ENCODE peak calls at places on chromosome 6, in four cellular contexts. G, M, F and S are unnamed samples.

GRCh38 chr6:101761124-101761601 is 367.7 kb downstream of the GRIK2 start:
- DNase-seq in G (peak), M (no peak), F (no peak), S (no peak)

GRCh38 chr6:34809914-34810882 is 18.3 kb downstream of the BLTP3A start:
- DNase-seq in G (no peak), M (no peak), F (no peak), S (no peak)

GRCh38 chr6:1279065-1279464 is 32.8 kb upstream of the FOXQ1 start:
- DNase-seq in G (no peak), M (no peak), F (no peak), S (no peak)

GRCh38 chr6:142773859-142774258 is 171.1 kb downstream of the HIVEP2 start:
- DNase-seq in G (no peak), M (no peak), F (no peak), S (no peak)

GRCh38 chr6:3294921-3295871 is 36.4 kb downstream of the PSMG4 start:
- DNase-seq in G (peak), M (no peak), F (no peak), S (peak)

GRCh38 chr6:23394699-23395098 is 731.3 kb upstream of the NRSN1 start:
- DNase-seq in G (no peak), M (no peak), F (no peak), S (no peak)

GRCh38 chr6:2875840-2876207 is 27.3 kb downstream of the SERPINB9 start:
- DNase-seq in G (no peak), M (no peak), F (peak), S (peak)

GRCh38 chr6:168136001-168136400 is 57.0 kb upstream of the FRMD1 start:
- DNase-seq in G (no peak), M (no peak), F (no peak), S (no peak)

GRCh38 chr6:129203190-129203900 is 320.4 kb downstream of the LAMA2 start:
- DNase-seq in G (no peak), M (no peak), F (no peak), S (no peak)

GRCh38 chr6:44224154-44224977 is 971 bp downstream of the SLC29A1 start:
- DNase-seq in G (no peak), M (no peak), F (no peak), S (no peak)

GRCh38 chr6:122730775-122731386 is 48.6 kb upstream of the FABP7 start:
- DNase-seq in G (peak), M (no peak), F (peak), S (no peak)

GRCh38 chr6:158039571-158040050 is 57.9 kb downstream of the SYNJ2 start:
- DNase-seq in G (peak), M (no peak), F (no peak), S (no peak)

GRCh38 chr6:31796993-31797385 is 1.4 kb upstream of the VARS1 start:
- DNase-seq in G (no peak), M (no peak), F (no peak), S (no peak)

GRCh38 chr6:99393698-99394531 is at the start of gene COQ3:
- DNase-seq in G (peak), M (no peak), F (peak), S (peak)

GRCh38 chr6:82836022-82836575 is 229.5 kb downstream of the UBE3D start:
- DNase-seq in G (no peak), M (no peak), F (no peak), S (no peak)

GRCh38 chr6:7389162-7389450 is 436 bp downstream of the CAGE1 start:
- DNase-seq in G (no peak), M (no peak), F (peak), S (no peak)

GRCh38 chr6:87393026-87393622 is 14.6 kb upstream of the CFAP206 start:
- DNase-seq in G (peak), M (no peak), F (peak), S (peak)

GRCh38 chr6:31356216-31356945 is 598 bp downstream of the HLA-B start:
- DNase-seq in G (no peak), M (no peak), F (peak), S (peak)

GRCh38 chr6:142861711-142862110 is 83.3 kb downstream of the HIVEP2 start:
- DNase-seq in G (no peak), M (no peak), F (no peak), S (no peak)

GRCh38 chr6:169725270-169726048 is 1.2 kb upstream of the PHF10 start:
- DNase-seq in G (peak), M (no peak), F (peak), S (no peak)

GRCh38 chr6:143332153-143332845 is 118.2 kb downstream of the ADAT2 start:
- DNase-seq in G (no peak), M (no peak), F (no peak), S (no peak)

GRCh38 chr6:139981810-139982550 is 607.5 kb upstream of the CITED2 start:
- DNase-seq in G (peak), M (no peak), F (no peak), S (no peak)

GRCh38 chr6:138594042-138594636 is 94.8 kb upstream of the NHSL1 start:
- DNase-seq in G (no peak), M (no peak), F (no peak), S (no peak)

GRCh38 chr6:107543567-107543966 is 53.6 kb downstream of the SOBP start:
- DNase-seq in G (no peak), M (no peak), F (no peak), S (no peak)

GRCh38 chr6:15479761-15480160 is 183.1 kb downstream of the DTNBP1 start:
- DNase-seq in G (no peak), M (no peak), F (no peak), S (no peak)

GRCh38 chr6:24990227-24990843 is 54.6 kb upstream of the RIPOR2 start:
- DNase-seq in G (peak), M (no peak), F (no peak), S (no peak)

GRCh38 chr6:166415306-166415705 is 32.6 kb upstream of the MPC1 start:
- DNase-seq in G (no peak), M (no peak), F (no peak), S (peak)

GRCh38 chr6:13915566-13916229 is 9.1 kb upstream of the RNF182 start:
- DNase-seq in G (no peak), M (no peak), F (no peak), S (no peak)

GRCh38 chr6:68740828-68741500 is 105.9 kb downstream of the ADGRB3 start:
- DNase-seq in G (no peak), M (no peak), F (no peak), S (no peak)

GRCh38 chr6:106704327-106704726 is 74.9 kb downstream of the QRSL1 start:
- DNase-seq in G (no peak), M (no peak), F (no peak), S (no peak)

GRCh38 chr6:14396826-14397517 is 279.4 kb downstream of the CD83 start:
- DNase-seq in G (no peak), M (no peak), F (peak), S (no peak)

GRCh38 chr6:105691971-105692370 is 289.1 kb upstream of the PREP start:
- DNase-seq in G (no peak), M (no peak), F (no peak), S (no peak)

GRCh38 chr6:161038229-161039003 is 46.8 kb downstream of the MAP3K4 start:
- DNase-seq in G (peak), M (no peak), F (no peak), S (no peak)

GRCh38 chr6:68726307-68726706 is 91.2 kb downstream of the ADGRB3 start:
- DNase-seq in G (no peak), M (no peak), F (no peak), S (no peak)

GRCh38 chr6:22401206-22401605 is 104.4 kb upstream of the PRL start:
- DNase-seq in G (no peak), M (no peak), F (no peak), S (no peak)

GRCh38 chr6:43220439-43220951 is 8.8 kb downstream of the DNPH1 start:
- DNase-seq in G (no peak), M (no peak), F (no peak), S (peak)

GRCh38 chr6:389622-390021 is 1.9 kb upstream of the IRF4 start:
- DNase-seq in G (no peak), M (no peak), F (no peak), S (no peak)

GRCh38 chr6:77019081-77019480 is 444.2 kb downstream of the HTR1B start:
- DNase-seq in G (no peak), M (no peak), F (no peak), S (no peak)

GRCh38 chr6:77025824-77026223 is 437.5 kb downstream of the HTR1B start:
- DNase-seq in G (no peak), M (no peak), F (no peak), S (no peak)

GRCh38 chr6:77017537-77017936 is 445.8 kb downstream of the HTR1B start:
- DNase-seq in G (no peak), M (no peak), F (no peak), S (no peak)

GRCh38 chr6:77021778-77022177 is 441.5 kb downstream of the HTR1B start:
- DNase-seq in G (no peak), M (no peak), F (no peak), S (no peak)

GRCh38 chr6:77021232-77021631 is 442.1 kb downstream of the HTR1B start:
- DNase-seq in G (no peak), M (no peak), F (no peak), S (no peak)
- TF ChIP-seq CTCF in G (no peak), M (no peak), F (no peak), S (no peak)

DNA sequence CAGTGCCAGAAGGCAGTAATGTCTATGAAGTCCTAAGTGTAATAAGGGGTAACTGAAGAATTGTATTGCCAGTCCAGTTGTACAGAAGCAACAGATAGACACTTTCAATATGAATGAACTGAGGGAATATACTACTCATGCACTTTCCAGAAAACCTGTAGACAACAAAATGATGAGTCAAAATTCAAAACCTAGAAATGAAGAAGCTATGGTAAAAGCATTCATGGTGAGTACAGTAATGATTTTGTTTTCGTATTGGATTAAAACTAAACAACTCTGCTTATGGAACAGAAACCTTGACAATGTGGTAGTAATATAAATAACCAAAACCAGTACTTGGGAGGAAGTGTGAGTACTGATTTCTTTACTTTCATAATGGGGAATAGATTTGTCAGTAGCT is 35.0 kb downstream of the ARMC2 start:
- DNase-seq in G (no peak), M (no peak), F (no peak), S (no peak)
- H3K27ac ChIP-seq in G (no peak), M (no peak), F (no peak), S (no peak)

DNA sequence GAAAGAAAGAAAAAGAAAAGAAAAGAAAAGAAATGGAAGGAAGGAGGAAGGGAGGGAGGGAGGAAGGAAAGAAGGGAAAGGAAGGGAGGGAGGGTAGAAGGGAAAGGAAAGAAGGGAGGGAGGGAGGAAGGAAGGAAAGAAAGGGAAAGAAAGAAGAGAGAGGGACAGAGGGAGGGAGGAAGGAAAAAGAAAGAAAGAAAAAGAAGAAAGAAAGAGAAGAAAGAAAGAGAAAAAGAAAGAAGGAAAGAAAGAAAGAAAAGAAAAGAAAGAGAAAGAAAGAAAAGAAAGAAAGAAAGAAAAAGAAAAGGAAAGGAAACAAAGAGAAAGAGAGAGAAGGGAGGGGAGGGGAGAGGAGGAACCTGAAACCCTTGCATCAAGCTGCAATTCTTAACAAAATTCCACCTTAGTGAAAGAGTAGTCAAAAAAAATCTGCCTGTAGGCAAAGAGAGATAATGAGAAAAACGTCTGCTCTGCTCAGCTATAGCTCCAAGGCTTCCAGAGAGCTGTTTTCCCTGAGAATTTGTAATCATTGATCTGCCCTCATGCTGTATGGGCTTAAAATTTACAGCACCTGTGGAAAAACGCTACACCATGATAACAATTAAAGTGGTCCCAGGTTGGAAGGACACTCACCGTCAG is 16.7 kb upstream of the MYCT1 start:
- DNase-seq in G (no peak), M (no peak), F (no peak), S (no peak)
- TF ChIP-seq CTCF in G (no peak), M (no peak), F (no peak), S (no peak)

GRCh38 chr6:141212296-141212695 is 920.4 kb upstream of the GJE1 start:
- DNase-seq in G (peak), M (no peak), F (no peak), S (no peak)
- H3K27ac ChIP-seq in G (no peak), M (no peak), F (no peak), S (no peak)